ENCODE peak calls at places on chromosomes 7 and 10, in four cellular contexts. A, C, S and Z are unnamed samples.

GRCh38 chr7:30556854-30557644 is 37.6 kb upstream of the GARS1 start:
- DNase-seq in A (peak), C (no peak), S (no peak), Z (no peak)

GRCh38 chr7:92763636-92764423 is 72.5 kb downstream of the CDK6 start:
- DNase-seq in A (peak), C (no peak), S (no peak), Z (peak)

GRCh38 chr7:41508755-41509154 is 194.1 kb downstream of the INHBA start:
- DNase-seq in S (no peak), A (no peak), C (no peak), Z (peak)

GRCh38 chr10:73759512-73760115 is 15.4 kb downstream of the SEC24C start:
- DNase-seq in A (no peak), S (no peak), C (peak), Z (no peak)

GRCh38 chr10:110558034-110558433 is 9.5 kb upstream of the SMC3 start:
- DNase-seq in S (no peak), A (no peak), C (no peak), Z (no peak)

GRCh38 chr7:8773518-8773917 is 340.1 kb downstream of the NXPH1 start:
- DNase-seq in S (no peak), C (no peak), A (no peak), Z (no peak)

GRCh38 chr10:12241810-12242529 is 46.0 kb downstream of the CDC123 start:
- DNase-seq in S (no peak), A (peak), C (no peak), Z (no peak)

GRCh38 chr7:7862393-7862792 is 106.2 kb upstream of the GLCCI1 start:
- DNase-seq in C (no peak), S (no peak), A (peak), Z (no peak)

GRCh38 chr10:116274141-116274861 is 1.3 kb upstream of the GFRA1 start:
- DNase-seq in S (peak), A (no peak), C (no peak), Z (peak)

GRCh38 chr7:91156326-91156725 is 107.9 kb upstream of the FZD1 start:
- DNase-seq in A (no peak), S (no peak), C (no peak), Z (no peak)

GRCh38 chr10:31103096-31103495 is 71.4 kb upstream of the ZNF438 start:
- DNase-seq in A (peak), C (no peak), S (no peak), Z (no peak)

GRCh38 chr10:47359101-47359500 is 10.9 kb downstream of the RBP3 start:
- DNase-seq in A (no peak), C (no peak), S (no peak), Z (no peak)

GRCh38 chr7:97405842-97406241 is 288.3 kb downstream of the SDHAF3 start:
- DNase-seq in S (no peak), A (no peak), C (no peak), Z (no peak)

GRCh38 chr10:61897671-61898434 is 3.6 kb upstream of the ARID5B start:
- DNase-seq in S (peak), C (no peak), A (peak), Z (peak)

GRCh38 chr7:47816647-47817046 is 131.6 kb downstream of the PKD1L1 start:
- DNase-seq in C (no peak), S (no peak), A (peak), Z (no peak)

GRCh38 chr7:2799253-2799652 is 44.9 kb downstream of the GNA12 start:
- DNase-seq in C (no peak), S (no peak), A (no peak), Z (no peak)

GRCh38 chr7:2798669-2799068 is 45.4 kb downstream of the GNA12 start:
- DNase-seq in A (no peak), S (no peak), C (no peak), Z (no peak)

GRCh38 chr7:2795906-2796305 is 48.2 kb downstream of the GNA12 start:
- DNase-seq in C (no peak), A (no peak), S (no peak), Z (no peak)

GRCh38 chr7:2794836-2795636 is 49.1 kb downstream of the GNA12 start:
- DNase-seq in C (no peak), A (no peak), S (no peak), Z (no peak)

GRCh38 chr7:2796358-2797352 is 47.5 kb downstream of the GNA12 start:
- DNase-seq in S (no peak), A (peak), C (no peak), Z (no peak)
- H3K27ac ChIP-seq in S (peak), A (peak), C (no peak), Z (peak)

DNA sequence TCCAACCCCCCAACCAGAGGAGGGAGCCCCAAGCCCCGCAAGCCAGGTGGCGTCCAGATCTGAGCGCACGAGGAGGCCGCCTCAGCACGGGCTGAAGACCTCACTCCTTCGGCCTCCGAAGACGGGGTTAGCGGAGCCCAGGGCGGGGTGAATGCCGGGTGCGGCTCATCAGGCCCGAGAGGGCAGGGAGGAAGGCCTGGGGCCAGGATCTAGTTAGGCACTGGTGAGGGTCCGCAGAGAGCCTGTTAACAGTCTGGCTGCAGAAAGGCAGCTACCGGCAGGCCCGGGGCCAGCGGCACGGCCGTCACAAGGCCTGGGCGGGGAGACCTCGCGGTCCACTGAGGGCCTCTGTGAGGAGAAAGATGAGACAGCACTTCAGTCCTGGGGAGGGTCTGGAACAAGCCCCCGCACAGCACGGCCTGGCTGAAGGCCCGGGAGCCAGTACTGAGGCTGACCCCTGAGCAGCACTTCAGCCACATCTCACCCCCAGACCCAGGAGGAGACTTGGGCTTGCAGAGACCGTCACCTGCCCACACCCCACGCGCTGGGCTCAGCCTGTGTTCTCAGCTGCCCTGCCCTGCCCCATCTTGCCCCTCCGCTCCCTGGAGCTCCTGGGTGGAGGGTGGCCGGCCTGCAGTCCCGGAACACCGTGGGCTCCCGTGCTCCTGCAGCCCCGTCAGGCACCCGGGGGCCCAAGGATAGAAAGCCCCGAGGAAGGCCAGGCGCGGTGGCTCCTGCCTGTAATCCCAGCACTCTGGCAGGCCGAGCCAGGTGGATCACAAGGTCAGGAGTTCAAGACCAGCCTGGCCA is 193.2 kb downstream of the ELFN1 start:
- DNase-seq in C (no peak), A (no peak), S (no peak), Z (no peak)
- H3K27ac ChIP-seq in C (no peak), A (no peak), S (peak), Z (no peak)

GRCh38 chr10:79316671-79317431 is 30.4 kb upstream of the PPIF start:
- DNase-seq in C (no peak), A (peak), S (no peak), Z (no peak)
- H3K27ac ChIP-seq in C (no peak), A (peak), S (peak), Z (no peak)

GRCh38 chr7:21013765-21014502 is 227.2 kb upstream of the SP8 start:
- DNase-seq in S (no peak), A (no peak), C (no peak), Z (no peak)
- H3K27ac ChIP-seq in S (no peak), A (no peak), C (no peak), Z (no peak)

GRCh38 chr7:142313528-142313927 is 55.7 kb upstream of the PRSS58 start:
- DNase-seq in S (no peak), C (peak), A (no peak), Z (no peak)

GRCh38 chr7:142311876-142312275 is 54.0 kb upstream of the PRSS58 start:
- DNase-seq in S (no peak), A (no peak), C (no peak), Z (no peak)

GRCh38 chr7:142308326-142308725 is 50.5 kb upstream of the PRSS58 start:
- DNase-seq in C (no peak), A (no peak), S (no peak), Z (no peak)

GRCh38 chr7:142307246-142307900 is 49.5 kb upstream of the PRSS58 start:
- DNase-seq in S (no peak), C (no peak), A (no peak), Z (no peak)

GRCh38 chr7:142308918-142309317 is 51.1 kb upstream of the PRSS58 start:
- DNase-seq in S (no peak), C (no peak), A (no peak), Z (no peak)
- H3K27ac ChIP-seq in S (no peak), C (no peak), A (no peak), Z (no peak)

GRCh38 chr10:396107-396506 is 260.9 kb downstream of the ZMYND11 start:
- DNase-seq in S (no peak), A (no peak), C (no peak), Z (no peak)

GRCh38 chr10:397321-398068 is 262.2 kb downstream of the ZMYND11 start:
- DNase-seq in S (no peak), A (no peak), C (no peak), Z (no peak)

GRCh38 chr10:396535-397220 is 261.4 kb downstream of the ZMYND11 start:
- DNase-seq in C (no peak), S (no peak), A (no peak), Z (no peak)

GRCh38 chr10:395665-396064 is 260.4 kb downstream of the ZMYND11 start:
- DNase-seq in C (no peak), A (no peak), S (no peak), Z (no peak)

GRCh38 chr10:398954-399353 is 263.7 kb downstream of the ZMYND11 start:
- DNase-seq in S (no peak), C (no peak), A (no peak), Z (no peak)
- H3K27ac ChIP-seq in S (no peak), C (no peak), A (no peak), Z (no peak)

DNA sequence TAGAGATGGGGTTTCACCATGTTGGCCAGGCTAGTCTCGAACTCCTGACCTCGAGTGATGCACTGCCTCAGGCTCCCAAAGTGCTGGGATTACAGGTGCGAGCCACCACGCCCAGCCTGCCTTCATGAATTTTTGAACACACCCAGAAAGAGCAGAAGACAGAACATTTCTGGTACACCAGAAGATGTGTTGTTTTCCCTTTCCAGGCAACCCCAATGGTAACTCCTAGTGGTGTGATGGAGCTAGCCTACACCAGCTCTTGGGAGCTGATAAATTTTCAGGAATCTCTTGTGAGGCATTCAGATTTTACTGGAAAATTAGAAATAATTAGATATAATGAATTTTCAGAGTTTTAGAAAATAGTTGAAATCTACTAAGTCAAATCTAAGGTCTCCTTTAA is 904 bp upstream of the CCDC7 start:
- DNase-seq in C (no peak), S (no peak), A (no peak), Z (no peak)
- H3K27ac ChIP-seq in C (peak), S (peak), A (no peak), Z (no peak)